ENCODE peak calls at places on chromosome 16, in ten cellular contexts. One of them, this sample, is unnamed.

GRCh38 chr16:50213939-50214519 is 52.3 kb upstream of the ADCY7 start:
- DNase-seq in fibroblast of the aortic adventitia: peak; percentile 78
- DNase-seq in dorsolateral prefrontal cortex: no peak
- DNase-seq in neural crest cell: no peak
- DNase-seq in mammary epithelial cell: peak; percentile 46
- DNase-seq in body of pancreas: no peak
- DNase-seq in CD4-positive, alpha-beta T cell: no peak
- DNase-seq in GM12865: peak; percentile 67
- DNase-seq in left lung: no peak
- DNase-seq in right atrium auricular region: no peak
- DNase-seq in this sample: no peak

GRCh38 chr16:57235128-57236092 is 9.6 kb upstream of the ARL2BP start:
- DNase-seq in fibroblast of the aortic adventitia: peak; percentile 37
- DNase-seq in dorsolateral prefrontal cortex: no peak
- DNase-seq in neural crest cell: no peak
- DNase-seq in mammary epithelial cell: no peak
- DNase-seq in body of pancreas: no peak
- DNase-seq in CD4-positive, alpha-beta T cell: no peak
- DNase-seq in GM12865: peak; percentile 44
- DNase-seq in left lung: no peak
- DNase-seq in right atrium auricular region: no peak
- DNase-seq in this sample: no peak

GRCh38 chr16:23324727-23325126 is 22.6 kb downstream of the SCNN1B start:
- DNase-seq in fibroblast of the aortic adventitia: no peak
- DNase-seq in dorsolateral prefrontal cortex: no peak
- DNase-seq in neural crest cell: no peak
- DNase-seq in mammary epithelial cell: no peak
- DNase-seq in body of pancreas: peak; percentile 50
- DNase-seq in CD4-positive, alpha-beta T cell: no peak
- DNase-seq in GM12865: no peak
- DNase-seq in left lung: peak; percentile 84
- DNase-seq in right atrium auricular region: no peak
- DNase-seq in this sample: no peak

GRCh38 chr16:55480228-55480655 is 1.2 kb downstream of the MMP2 start:
- DNase-seq in fibroblast of the aortic adventitia: peak; percentile 96
- DNase-seq in dorsolateral prefrontal cortex: peak; percentile 39
- DNase-seq in neural crest cell: peak; percentile 29
- DNase-seq in mammary epithelial cell: peak; percentile 59
- DNase-seq in body of pancreas: peak; percentile 58
- DNase-seq in CD4-positive, alpha-beta T cell: no peak
- DNase-seq in GM12865: no peak
- DNase-seq in left lung: peak; percentile 86
- DNase-seq in right atrium auricular region: peak; percentile 92
- DNase-seq in this sample: peak; percentile 41

GRCh38 chr16:48244863-48245195 is 729 bp downstream of the LONP2 start:
- DNase-seq in fibroblast of the aortic adventitia: peak; percentile 20
- DNase-seq in dorsolateral prefrontal cortex: no peak
- DNase-seq in neural crest cell: no peak
- DNase-seq in mammary epithelial cell: no peak
- DNase-seq in body of pancreas: no peak
- DNase-seq in CD4-positive, alpha-beta T cell: no peak
- DNase-seq in GM12865: no peak
- DNase-seq in left lung: no peak
- DNase-seq in right atrium auricular region: no peak
- DNase-seq in this sample: no peak

GRCh38 chr16:17367932-17368331 is 102.8 kb downstream of the XYLT1 start:
- DNase-seq in fibroblast of the aortic adventitia: no peak
- DNase-seq in dorsolateral prefrontal cortex: no peak
- DNase-seq in neural crest cell: peak; percentile 45
- DNase-seq in mammary epithelial cell: no peak
- DNase-seq in body of pancreas: peak; percentile 31
- DNase-seq in CD4-positive, alpha-beta T cell: no peak
- DNase-seq in GM12865: no peak
- DNase-seq in left lung: no peak
- DNase-seq in right atrium auricular region: no peak
- DNase-seq in this sample: peak; percentile 55

GRCh38 chr16:77171750-77172635 is 19.0 kb upstream of the MON1B start:
- DNase-seq in fibroblast of the aortic adventitia: peak; percentile 76
- DNase-seq in dorsolateral prefrontal cortex: no peak
- DNase-seq in neural crest cell: peak; percentile 45
- DNase-seq in mammary epithelial cell: peak; percentile 51
- DNase-seq in body of pancreas: peak; percentile 46
- DNase-seq in CD4-positive, alpha-beta T cell: no peak
- DNase-seq in GM12865: peak; percentile 61
- DNase-seq in left lung: no peak
- DNase-seq in right atrium auricular region: no peak
- DNase-seq in this sample: peak; percentile 61

GRCh38 chr16:57061084-57061905 is 31.1 kb upstream of the CPNE2 start:
- DNase-seq in fibroblast of the aortic adventitia: peak; percentile 64
- DNase-seq in dorsolateral prefrontal cortex: no peak
- DNase-seq in neural crest cell: no peak
- DNase-seq in mammary epithelial cell: peak; percentile 69
- DNase-seq in body of pancreas: peak; percentile 61
- DNase-seq in CD4-positive, alpha-beta T cell: no peak
- DNase-seq in GM12865: no peak
- DNase-seq in left lung: peak; percentile 88
- DNase-seq in right atrium auricular region: peak; percentile 89
- DNase-seq in this sample: no peak

GRCh38 chr16:81526935-81527334 is 82.3 kb downstream of the CMIP start:
- DNase-seq in fibroblast of the aortic adventitia: peak; percentile 93
- DNase-seq in dorsolateral prefrontal cortex: no peak
- DNase-seq in neural crest cell: no peak
- DNase-seq in mammary epithelial cell: peak; percentile 100
- DNase-seq in body of pancreas: no peak
- DNase-seq in CD4-positive, alpha-beta T cell: peak; percentile 13
- DNase-seq in GM12865: no peak
- DNase-seq in left lung: no peak
- DNase-seq in right atrium auricular region: peak; percentile 63
- DNase-seq in this sample: no peak

GRCh38 chr16:19885456-19886060 is 910 bp upstream of the GPRC5B start:
- DNase-seq in fibroblast of the aortic adventitia: no peak
- DNase-seq in dorsolateral prefrontal cortex: peak; percentile 35
- DNase-seq in neural crest cell: no peak
- DNase-seq in mammary epithelial cell: no peak
- DNase-seq in body of pancreas: peak; percentile 41
- DNase-seq in CD4-positive, alpha-beta T cell: no peak
- DNase-seq in GM12865: no peak
- DNase-seq in left lung: peak; percentile 78
- DNase-seq in right atrium auricular region: no peak
- DNase-seq in this sample: peak; percentile 26

GRCh38 chr16:75070055-75070841 is 46.3 kb downstream of the LDHD start:
- DNase-seq in fibroblast of the aortic adventitia: no peak
- DNase-seq in dorsolateral prefrontal cortex: peak; percentile 32
- DNase-seq in neural crest cell: no peak
- DNase-seq in mammary epithelial cell: no peak
- DNase-seq in body of pancreas: peak; percentile 36
- DNase-seq in CD4-positive, alpha-beta T cell: no peak
- DNase-seq in GM12865: no peak
- DNase-seq in left lung: no peak
- DNase-seq in right atrium auricular region: no peak
- DNase-seq in this sample: no peak

GRCh38 chr16:25135239-25135878 is 23.8 kb downstream of the LCMT1 start:
- DNase-seq in fibroblast of the aortic adventitia: peak; percentile 44
- DNase-seq in dorsolateral prefrontal cortex: no peak
- DNase-seq in neural crest cell: no peak
- DNase-seq in mammary epithelial cell: peak; percentile 48
- DNase-seq in body of pancreas: no peak
- DNase-seq in CD4-positive, alpha-beta T cell: no peak
- DNase-seq in GM12865: no peak
- DNase-seq in left lung: no peak
- DNase-seq in right atrium auricular region: no peak
- DNase-seq in this sample: no peak

GRCh38 chr16:3716831-3717234 is 491 bp downstream of the TRAP1 start:
- DNase-seq in fibroblast of the aortic adventitia: no peak
- DNase-seq in dorsolateral prefrontal cortex: peak; percentile 41
- DNase-seq in neural crest cell: no peak
- DNase-seq in mammary epithelial cell: peak; percentile 35
- DNase-seq in body of pancreas: no peak
- DNase-seq in CD4-positive, alpha-beta T cell: peak; percentile 3
- DNase-seq in GM12865: peak; percentile 57
- DNase-seq in left lung: no peak
- DNase-seq in right atrium auricular region: no peak
- DNase-seq in this sample: peak; percentile 18

GRCh38 chr16:51569204-51569911 is 418.3 kb upstream of the SALL1 start:
- DNase-seq in fibroblast of the aortic adventitia: peak; percentile 45
- DNase-seq in dorsolateral prefrontal cortex: no peak
- DNase-seq in neural crest cell: no peak
- DNase-seq in mammary epithelial cell: peak; percentile 89
- DNase-seq in body of pancreas: no peak
- DNase-seq in CD4-positive, alpha-beta T cell: no peak
- DNase-seq in GM12865: peak; percentile 7
- DNase-seq in left lung: no peak
- DNase-seq in right atrium auricular region: no peak
- DNase-seq in this sample: no peak

DNA sequence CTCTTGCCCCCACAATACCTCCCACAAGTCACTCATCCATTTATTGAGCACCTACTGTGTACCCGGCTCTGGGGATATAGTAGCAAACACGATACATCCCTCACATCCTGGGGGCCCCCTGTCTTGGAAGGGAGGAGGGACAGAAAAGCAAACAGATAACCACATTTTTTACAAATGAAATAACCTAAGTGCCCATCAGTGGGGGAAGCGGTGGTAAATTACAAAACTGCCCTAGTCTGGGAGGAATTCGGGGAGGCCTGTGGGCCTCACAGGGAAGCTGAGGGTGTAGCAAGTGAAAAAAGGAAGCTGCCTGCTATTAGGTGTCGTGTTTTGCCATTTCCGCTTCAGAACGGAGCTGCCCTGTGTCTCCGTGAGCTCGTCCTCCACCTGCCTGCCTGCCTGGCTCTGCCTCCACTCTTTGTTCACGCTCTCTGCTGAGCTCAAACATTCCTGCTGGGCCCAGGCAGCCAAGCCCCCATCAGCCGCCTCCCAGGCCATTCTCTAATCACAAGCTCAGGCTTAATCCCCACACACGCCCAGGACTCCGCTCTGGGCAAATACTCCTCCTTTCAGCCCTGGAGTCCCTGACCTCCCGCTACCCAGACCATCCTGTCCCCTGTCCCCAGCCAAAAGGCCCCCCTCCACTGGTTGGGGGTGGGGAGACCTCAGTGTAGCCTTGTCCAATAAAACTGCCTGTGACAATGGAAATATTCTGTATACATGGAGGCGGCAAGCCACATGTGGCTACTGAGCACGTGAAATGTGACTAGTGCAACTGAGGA is 10.2 kb upstream of the SEC14L5 start:
- DNase-seq in fibroblast of the aortic adventitia: no peak
- DNase-seq in dorsolateral prefrontal cortex: no peak
- DNase-seq in neural crest cell: no peak
- DNase-seq in mammary epithelial cell: no peak
- DNase-seq in body of pancreas: no peak
- DNase-seq in CD4-positive, alpha-beta T cell: no peak
- DNase-seq in GM12865: peak; percentile 30
- DNase-seq in left lung: peak; percentile 45
- DNase-seq in right atrium auricular region: no peak
- DNase-seq in this sample: no peak
- TF ChIP-seq CTCF in fibroblast of the aortic adventitia: no peak
- TF ChIP-seq CTCF in dorsolateral prefrontal cortex: no peak
- TF ChIP-seq CTCF in neural crest cell: no peak
- TF ChIP-seq CTCF in mammary epithelial cell: no peak
- TF ChIP-seq CTCF in body of pancreas: no peak
- TF ChIP-seq CTCF in CD4-positive, alpha-beta T cell: no peak
- TF ChIP-seq CTCF in GM12865: no peak
- TF ChIP-seq CTCF in left lung: no peak
- TF ChIP-seq CTCF in right atrium auricular region: no peak
- TF ChIP-seq CTCF in this sample: no peak

GRCh38 chr16:67013823-67014640 is 14.9 kb upstream of the CBFB start:
- DNase-seq in fibroblast of the aortic adventitia: peak; percentile 68
- DNase-seq in dorsolateral prefrontal cortex: peak; percentile 81
- DNase-seq in neural crest cell: peak; percentile 58
- DNase-seq in mammary epithelial cell: no peak
- DNase-seq in body of pancreas: peak; percentile 80
- DNase-seq in CD4-positive, alpha-beta T cell: peak; percentile 65
- DNase-seq in GM12865: peak; percentile 68
- DNase-seq in left lung: peak; percentile 87
- DNase-seq in right atrium auricular region: peak; percentile 76
- DNase-seq in this sample: peak; percentile 71
- TF ChIP-seq CTCF in fibroblast of the aortic adventitia: peak; percentile 5
- TF ChIP-seq CTCF in dorsolateral prefrontal cortex: no peak
- TF ChIP-seq CTCF in neural crest cell: peak; percentile 48
- TF ChIP-seq CTCF in mammary epithelial cell: no peak
- TF ChIP-seq CTCF in body of pancreas: no peak
- TF ChIP-seq CTCF in CD4-positive, alpha-beta T cell: no peak
- TF ChIP-seq CTCF in GM12865: peak; percentile 33
- TF ChIP-seq CTCF in left lung: peak; percentile 8
- TF ChIP-seq CTCF in right atrium auricular region: peak; percentile 27
- TF ChIP-seq CTCF in this sample: peak; percentile 13

GRCh38 chr16:27642753-27643152 is 92.8 kb downstream of the KATNIP start:
- DNase-seq in fibroblast of the aortic adventitia: peak; percentile 39
- DNase-seq in dorsolateral prefrontal cortex: no peak
- DNase-seq in neural crest cell: no peak
- DNase-seq in mammary epithelial cell: peak; percentile 2
- DNase-seq in body of pancreas: no peak
- DNase-seq in CD4-positive, alpha-beta T cell: no peak
- DNase-seq in GM12865: peak; percentile 28
- DNase-seq in left lung: no peak
- DNase-seq in right atrium auricular region: no peak
- DNase-seq in this sample: no peak
- TF ChIP-seq CTCF in fibroblast of the aortic adventitia: no peak
- TF ChIP-seq CTCF in dorsolateral prefrontal cortex: peak; percentile 22
- TF ChIP-seq CTCF in neural crest cell: peak; percentile 42
- TF ChIP-seq CTCF in mammary epithelial cell: no peak
- TF ChIP-seq CTCF in body of pancreas: no peak
- TF ChIP-seq CTCF in CD4-positive, alpha-beta T cell: no peak
- TF ChIP-seq CTCF in GM12865: peak; percentile 13
- TF ChIP-seq CTCF in left lung: no peak
- TF ChIP-seq CTCF in right atrium auricular region: no peak
- TF ChIP-seq CTCF in this sample: peak; percentile 26

GRCh38 chr16:14020141-14020540 is 51.0 kb upstream of the MRTFB start:
- DNase-seq in fibroblast of the aortic adventitia: no peak
- DNase-seq in dorsolateral prefrontal cortex: no peak
- DNase-seq in neural crest cell: no peak
- DNase-seq in mammary epithelial cell: no peak
- DNase-seq in body of pancreas: no peak
- DNase-seq in CD4-positive, alpha-beta T cell: no peak
- DNase-seq in GM12865: no peak
- DNase-seq in left lung: no peak
- DNase-seq in right atrium auricular region: no peak
- DNase-seq in this sample: no peak

GRCh38 chr16:14028207-14028606 is 42.9 kb upstream of the MRTFB start:
- DNase-seq in fibroblast of the aortic adventitia: no peak
- DNase-seq in dorsolateral prefrontal cortex: no peak
- DNase-seq in neural crest cell: no peak
- DNase-seq in mammary epithelial cell: no peak
- DNase-seq in body of pancreas: no peak
- DNase-seq in CD4-positive, alpha-beta T cell: no peak
- DNase-seq in GM12865: no peak
- DNase-seq in left lung: no peak
- DNase-seq in right atrium auricular region: no peak
- DNase-seq in this sample: no peak

GRCh38 chr16:14029658-14030057 is 41.5 kb upstream of the MRTFB start:
- DNase-seq in fibroblast of the aortic adventitia: no peak
- DNase-seq in dorsolateral prefrontal cortex: peak; percentile 14
- DNase-seq in neural crest cell: no peak
- DNase-seq in mammary epithelial cell: no peak
- DNase-seq in body of pancreas: no peak
- DNase-seq in CD4-positive, alpha-beta T cell: no peak
- DNase-seq in GM12865: no peak
- DNase-seq in left lung: no peak
- DNase-seq in right atrium auricular region: no peak
- DNase-seq in this sample: no peak

GRCh38 chr16:14026572-14026971 is 44.5 kb upstream of the MRTFB start:
- DNase-seq in fibroblast of the aortic adventitia: no peak
- DNase-seq in dorsolateral prefrontal cortex: no peak
- DNase-seq in neural crest cell: no peak
- DNase-seq in mammary epithelial cell: no peak
- DNase-seq in body of pancreas: no peak
- DNase-seq in CD4-positive, alpha-beta T cell: no peak
- DNase-seq in GM12865: no peak
- DNase-seq in left lung: no peak
- DNase-seq in right atrium auricular region: no peak
- DNase-seq in this sample: no peak

GRCh38 chr16:14024300-14024699 is 46.8 kb upstream of the MRTFB start:
- DNase-seq in fibroblast of the aortic adventitia: peak; percentile 35
- DNase-seq in dorsolateral prefrontal cortex: no peak
- DNase-seq in neural crest cell: no peak
- DNase-seq in mammary epithelial cell: no peak
- DNase-seq in body of pancreas: no peak
- DNase-seq in CD4-positive, alpha-beta T cell: no peak
- DNase-seq in GM12865: no peak
- DNase-seq in left lung: no peak
- DNase-seq in right atrium auricular region: no peak
- DNase-seq in this sample: no peak
- TF ChIP-seq CTCF in fibroblast of the aortic adventitia: no peak
- TF ChIP-seq CTCF in dorsolateral prefrontal cortex: no peak
- TF ChIP-seq CTCF in neural crest cell: no peak
- TF ChIP-seq CTCF in mammary epithelial cell: no peak
- TF ChIP-seq CTCF in body of pancreas: no peak
- TF ChIP-seq CTCF in CD4-positive, alpha-beta T cell: no peak
- TF ChIP-seq CTCF in GM12865: no peak
- TF ChIP-seq CTCF in left lung: no peak
- TF ChIP-seq CTCF in right atrium auricular region: no peak
- TF ChIP-seq CTCF in this sample: no peak

This sample was measured in endothelial cell.